ENCODE peak calls at places on chromosomes 4 and X, in six cellular contexts. J is IMR-90, O is H9, A is neuronal stem cell, L is mesendoderm, Y is mesenchymal stem cell. E is an unnamed sample.

GRCh38 chrX:125203737-125204578 is 115.7 kb upstream of the TEX13C start:
- DNase-seq in J (no peak), O (peak; percentile 53), A (no peak), L (peak; percentile 85), Y (peak; percentile 41), E (no peak)

GRCh38 chr4:107757860-107758476 is 37.9 kb upstream of the PAPSS1 start:
- DNase-seq in J (peak; percentile 44), O (no peak), A (no peak), L (no peak), Y (peak; percentile 45), E (no peak)

GRCh38 chr4:36841583-36842326 is 402.8 kb upstream of the NWD2 start:
- DNase-seq in J (no peak), O (no peak), A (no peak), L (no peak), Y (no peak), E (no peak)

GRCh38 chr4:40719008-40719623 is 30.6 kb upstream of the NSUN7 start:
- DNase-seq in J (peak; percentile 64), O (no peak), A (no peak), L (peak; percentile 65), Y (peak; percentile 63), E (peak; percentile 70)

GRCh38 chrX:84907324-84907946 is 96.2 kb upstream of the APOOL start:
- DNase-seq in J (peak; percentile 5), O (no peak), A (no peak), L (peak; percentile 9), Y (peak; percentile 3), E (no peak)

GRCh38 chr4:20046179-20046578 is 205.5 kb upstream of the SLIT2 start:
- DNase-seq in J (no peak), O (no peak), A (no peak), L (no peak), Y (no peak), E (no peak)

GRCh38 chr4:28444886-28445496 is 1584.3 kb downstream of the STIM2 start:
- DNase-seq in J (peak; percentile 56), O (no peak), A (no peak), L (no peak), Y (no peak), E (no peak)

GRCh38 chrX:72269671-72270251 is 7.3 kb downstream of the RPS4X start:
- DNase-seq in J (peak; percentile 83), O (no peak), A (no peak), L (no peak), Y (peak; percentile 69), E (no peak)

GRCh38 chrX:74343970-74344622 is 40.1 kb downstream of the ZCCHC13 start:
- DNase-seq in J (peak; percentile 97), O (peak; percentile 85), A (peak; percentile 46), L (peak; percentile 96), Y (peak; percentile 96), E (peak; percentile 76)

GRCh38 chrX:107448625-107449468 is 605 bp upstream of the FRMPD3 start:
- DNase-seq in J (no peak), O (peak; percentile 81), A (peak; percentile 27), L (peak; percentile 57), Y (no peak), E (no peak)

GRCh38 chr4:17958185-17958584 is 63.4 kb downstream of the LCORL start:
- DNase-seq in J (peak; percentile 55), O (no peak), A (no peak), L (no peak), Y (no peak), E (no peak)

GRCh38 chr4:169236901-169237626 is 33.7 kb downstream of the SH3RF1 start:
- DNase-seq in J (no peak), O (no peak), A (no peak), L (no peak), Y (no peak), E (no peak)

GRCh38 chr4:150342945-150343344 is 239.0 kb upstream of the MAB21L2 start:
- DNase-seq in J (no peak), O (no peak), A (no peak), L (no peak), Y (peak; percentile 18), E (no peak)

GRCh38 chrX:124028177-124028576 is 66.7 kb downstream of the STAG2 start:
- DNase-seq in J (peak; percentile 71), O (no peak), A (no peak), L (no peak), Y (no peak), E (no peak)

GRCh38 chr4:76601791-76602190 is 166.8 kb downstream of the SHROOM3 start:
- DNase-seq in J (peak; percentile 56), O (no peak), A (no peak), L (no peak), Y (peak; percentile 61), E (peak; percentile 29)

GRCh38 chrX:133417364-133417763 is 2.1 kb upstream of the GPC4 start:
- DNase-seq in J (no peak), O (no peak), A (no peak), L (no peak), Y (no peak), E (no peak)

GRCh38 chrX:133413218-133413925 is 1.9 kb downstream of the GPC4 start:
- DNase-seq in J (no peak), O (no peak), A (no peak), L (no peak), Y (no peak), E (peak; percentile 51)

GRCh38 chrX:133412665-133413064 is 2.6 kb downstream of the GPC4 start:
- DNase-seq in J (no peak), O (no peak), A (no peak), L (no peak), Y (no peak), E (peak; percentile 74)

GRCh38 chrX:133414399-133415275 is 652 bp downstream of the GPC4 start:
- DNase-seq in J (no peak), O (no peak), A (no peak), L (no peak), Y (peak; percentile 30), E (no peak)

DNA sequence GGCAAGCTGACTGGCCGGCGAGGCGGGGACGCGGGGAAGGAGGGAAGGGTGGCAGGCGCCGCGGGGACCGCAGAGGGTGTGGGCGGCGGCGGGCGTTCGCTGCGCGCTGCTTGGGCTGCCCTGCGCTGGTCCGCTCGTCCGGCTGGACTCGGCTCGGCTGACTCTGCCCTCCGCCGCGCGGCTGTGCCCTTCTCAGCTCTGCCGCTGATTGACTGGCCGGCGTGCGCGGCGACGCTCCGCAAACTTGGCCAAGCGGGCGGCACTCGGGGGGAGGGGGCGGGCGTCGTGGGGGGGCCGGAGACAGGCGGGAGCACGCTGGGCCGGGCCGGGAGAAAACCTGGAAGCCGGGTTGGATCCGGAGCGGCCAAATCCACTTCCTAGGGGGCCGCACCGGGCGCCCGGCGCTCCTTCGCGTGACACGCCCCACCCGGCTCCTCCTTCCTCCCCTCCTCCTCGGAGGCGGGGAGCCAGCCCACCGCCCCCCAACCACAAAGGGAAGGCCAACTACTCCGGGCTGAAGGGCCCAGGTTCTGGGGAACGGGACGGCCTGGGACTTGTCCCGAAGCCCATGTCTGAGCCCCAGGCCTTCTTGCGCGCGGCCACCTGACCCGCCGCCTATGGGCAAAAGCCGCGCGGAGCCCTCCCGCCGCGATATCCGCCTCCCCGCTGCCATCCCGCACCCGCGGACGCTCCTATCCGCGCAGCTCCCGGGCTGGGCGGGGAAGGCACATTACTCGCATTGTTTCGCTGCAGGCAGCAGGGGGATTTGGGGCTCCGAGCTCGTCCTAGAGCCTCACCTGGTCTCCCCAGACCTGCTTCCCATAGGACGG is at the start of gene GPC4:
- DNase-seq in J (no peak), O (peak; percentile 78), A (peak; percentile 51), L (peak; percentile 85), Y (peak; percentile 67), E (peak; percentile 22)
- H2BK5ac ChIP-seq in J (no peak within 1 kb of the TSS), O (no peak within 1 kb of the TSS), A (peak within 1 kb of the TSS; percentile 66), L (peak within 1 kb of the TSS; percentile 73), Y (no peak within 1 kb of the TSS), E (peak within 1 kb of the TSS; percentile 68)

GRCh38 chrX:63993936-63994335 is 208.9 kb upstream of the ARHGEF9 start:
- DNase-seq in J (no peak), O (no peak), A (no peak), L (no peak), Y (no peak), E (no peak)
- H3K4me1 ChIP-seq in J (no peaks in the 10 kb centered on the region), O (no peaks in the 10 kb centered on the region), A (no peaks in the 10 kb centered on the region), L (no peaks in the 10 kb centered on the region), Y (no peaks in the 10 kb centered on the region), E (no peaks in the 10 kb centered on the region)

GRCh38 chr4:99693164-99693563 is 35.5 kb upstream of the C4orf54 start:
- DNase-seq in J (no peak), O (no peak), A (no peak), L (no peak), Y (no peak), E (no peak)
- H2BK5ac ChIP-seq in J (no peak overlapping the region), O (no peak overlapping the region), A (no peak overlapping the region), L (no peak overlapping the region), Y (no peak overlapping the region), E (no peak overlapping the region)

GRCh38 chrX:13700380-13700779 is 11.5 kb downstream of the RAB9A start:
- DNase-seq in J (peak; percentile 21), O (no peak), A (no peak), L (no peak), Y (no peak), E (no peak)
- H3K4me1 ChIP-seq in J (peaks cover 7% of the 10 kb centered on the region), O (no peaks in the 10 kb centered on the region), A (no peaks in the 10 kb centered on the region), L (no peaks in the 10 kb centered on the region), Y (peaks cover 3% of the 10 kb centered on the region), E (no peaks in the 10 kb centered on the region)

GRCh38 chr4:167903291-167903721 is 189.0 kb upstream of the ANXA10 start:
- DNase-seq in J (peak; percentile 83), O (no peak), A (no peak), L (no peak), Y (peak; percentile 27), E (no peak)

GRCh38 chr4:167906851-167907250 is 185.5 kb upstream of the ANXA10 start:
- DNase-seq in J (peak; percentile 9), O (no peak), A (no peak), L (no peak), Y (peak; percentile 6), E (no peak)

DNA sequence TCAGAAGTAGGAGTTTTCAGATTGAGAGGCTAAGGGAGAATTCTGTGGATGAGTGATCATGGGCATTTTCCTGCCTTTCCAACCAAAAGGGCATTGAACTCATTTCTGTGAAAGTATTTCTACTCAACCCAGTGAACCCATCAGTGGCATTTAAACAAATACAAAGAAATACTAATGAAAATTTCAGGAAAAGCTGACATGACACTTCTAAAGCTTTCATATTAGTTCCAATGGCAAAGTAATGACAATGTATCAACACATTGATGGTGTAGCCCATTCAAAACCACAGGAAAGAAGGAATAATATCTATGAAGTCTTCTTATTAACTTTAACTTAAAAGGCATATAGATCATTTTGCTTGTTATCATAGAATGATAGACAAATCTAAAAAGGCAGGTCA is 183.5 kb upstream of the ANXA10 start:
- DNase-seq in J (no peak), O (no peak), A (no peak), L (no peak), Y (no peak), E (no peak)
- H2BK5ac ChIP-seq in J (no peak overlapping the region), O (no peak overlapping the region), A (no peak overlapping the region), L (no peak overlapping the region), Y (no peak overlapping the region), E (no peak overlapping the region)

DNA sequence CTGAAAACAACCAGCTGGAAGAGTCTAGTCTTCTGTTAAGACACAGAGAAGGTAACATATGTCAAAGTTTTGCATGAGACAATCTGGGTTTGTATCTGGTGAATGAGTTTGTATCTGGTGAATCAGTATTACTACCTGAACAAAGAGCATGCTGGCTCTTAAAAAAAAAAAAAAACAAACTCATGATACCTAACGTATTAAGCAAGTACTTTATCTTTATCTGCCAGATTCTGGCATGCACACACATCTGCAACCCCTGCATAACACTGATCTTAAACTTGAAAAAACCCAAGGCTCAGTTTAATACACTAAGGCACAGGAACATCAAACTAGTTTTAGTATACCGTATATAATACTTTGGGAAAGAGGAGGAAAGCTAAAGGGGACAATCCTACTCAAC is 5.8 kb downstream of the YTHDC1 start:
- DNase-seq in J (no peak), O (no peak), A (no peak), L (no peak), Y (no peak), E (peak; percentile 8)
- H3K4me1 ChIP-seq in J (peaks cover 7% of the 10 kb centered on the region), O (no peaks in the 10 kb centered on the region), A (peaks cover 3% of the 10 kb centered on the region), L (peaks cover 6% of the 10 kb centered on the region), Y (peaks cover 2% of the 10 kb centered on the region), E (peaks cover 3% of the 10 kb centered on the region)

E was measured in trophoblast cell.